ENCODE peak calls at places on chromosomes 4 and X, in four cellular contexts. Y, N, Z and R are unnamed samples.
A peak's percentile ranks its signal among the peaks of the same experiment; 100 is the strongest.

GRCh38 chrX:17355976-17356375 is 19.0 kb upstream of the NHS start:
- DNase-seq in Y (no peak), N (no peak), Z (no peak), R (no peak)

GRCh38 chr4:109816082-109816442 is 500 bp downstream of the GAR1 start:
- DNase-seq in Y (no peak), N (peak; percentile 26), Z (no peak), R (no peak)

GRCh38 chrX:109600114-109600710 is 24.8 kb downstream of the KCNE5 start:
- DNase-seq in Y (no peak), N (no peak), Z (no peak), R (peak; percentile 10)

GRCh38 chrX:2317527-2318055 is 183.2 kb downstream of the DHRSX start:
- DNase-seq in Y (no peak), N (no peak), Z (no peak), R (no peak)

GRCh38 chrX:80879916-80880315 is 70.2 kb upstream of the BRWD3 start:
- DNase-seq in Y (no peak), N (no peak), Z (no peak), R (peak; percentile 2)

GRCh38 chr4:57966987-57967760 is 857.0 kb upstream of the IGFBP7 start:
- DNase-seq in Y (no peak), N (no peak), Z (no peak), R (no peak)

GRCh38 chr4:174144081-174144480 is 139.4 kb downstream of the FBXO8 start:
- DNase-seq in Y (no peak), N (no peak), Z (no peak), R (no peak)

GRCh38 chrX:120790118-120790517 is 85.5 kb downstream of the CT47B1 start:
- DNase-seq in Y (peak; percentile 51), N (peak; percentile 12), Z (peak; percentile 82), R (peak; percentile 91)

GRCh38 chr4:17189322-17189721 is 290.9 kb upstream of the LDB2 start:
- DNase-seq in Y (peak; percentile 41), N (no peak), Z (peak; percentile 42), R (peak; percentile 86)

GRCh38 chrX:13270360-13270759 is 49.5 kb downstream of the ATXN3L start:
- DNase-seq in Y (no peak), N (no peak), Z (no peak), R (no peak)

GRCh38 chrX:37993857-37994619 is 12.3 kb upstream of the SYTL5 start:
- DNase-seq in Y (no peak), N (peak; percentile 68), Z (no peak), R (no peak)

GRCh38 chrX:153474718-153475117 is 4.3 kb upstream of the HAUS7 start:
- DNase-seq in Y (peak; percentile 77), N (peak; percentile 26), Z (peak; percentile 18), R (peak; percentile 52)

GRCh38 chr4:153438916-153439756 is 27.0 kb upstream of the TMEM131L start:
- DNase-seq in Y (no peak), N (no peak), Z (no peak), R (no peak)

GRCh38 chrX:120456973-120457372 is 12.1 kb downstream of the LAMP2 start:
- DNase-seq in Y (no peak), N (no peak), Z (no peak), R (peak; percentile 41)

GRCh38 chrX:108087792-108088191 is 3.5 kb downstream of the PSMD10 start:
- DNase-seq in Y (no peak), N (no peak), Z (no peak), R (no peak)

GRCh38 chr4:147755567-147756295 is 23.8 kb downstream of the ARHGAP10 start:
- DNase-seq in Y (no peak), N (no peak), Z (no peak), R (peak; percentile 86)

GRCh38 chr4:165600959-165601674 is 222.3 kb downstream of the CPE start:
- DNase-seq in Y (no peak), N (no peak), Z (peak; percentile 32), R (no peak)

GRCh38 chrX:44306336-44306735 is 37.1 kb downstream of the EFHC2 start:
- DNase-seq in Y (no peak), N (peak; percentile 26), Z (peak; percentile 63), R (peak; percentile 1)

GRCh38 chrX:72478853-72479252 is 93.8 kb downstream of the HDAC8 start:
- DNase-seq in Y (no peak), N (no peak), Z (no peak), R (no peak)

GRCh38 chr4:83231620-83232056 is 53.0 kb downstream of the COQ2 start:
- DNase-seq in Y (no peak), N (no peak), Z (no peak), R (no peak)

GRCh38 chrX:150324035-150324728 is 38.9 kb upstream of the MAMLD1 start:
- DNase-seq in Y (no peak), N (no peak), Z (peak; percentile 49), R (peak; percentile 83)

GRCh38 chr4:71184195-71184781 is 154.5 kb upstream of the SLC4A4 start:
- DNase-seq in Y (peak; percentile 26), N (peak; percentile 68), Z (peak; percentile 55), R (peak; percentile 79)

GRCh38 chr4:986428-986948 is 356 bp upstream of the IDUA start:
- DNase-seq in Y (no peak), N (no peak), Z (no peak), R (peak; percentile 27)

GRCh38 chrX:111131572-111131971 is 35.6 kb downstream of the PAK3 start:
- DNase-seq in Y (no peak), N (no peak), Z (no peak), R (no peak)

GRCh38 chrX:131762802-131763234 is 218.9 kb downstream of the OR13H1 start:
- DNase-seq in Y (peak; percentile 65), N (peak; percentile 61), Z (peak; percentile 79), R (peak; percentile 92)

GRCh38 chr4:23163649-23164436 is 471.1 kb downstream of the GBA3 start:
- DNase-seq in Y (no peak), N (no peak), Z (no peak), R (no peak)

GRCh38 chr4:173522160-173522873 is 7.7 kb downstream of the HAND2 start:
- DNase-seq in Y (peak; percentile 92), N (peak; percentile 71), Z (peak; percentile 88), R (peak; percentile 96)

GRCh38 chr4:113574636-113575103 is 186.9 kb downstream of the CAMK2D start:
- DNase-seq in Y (no peak), N (no peak), Z (peak; percentile 89), R (peak; percentile 88)

GRCh38 chrX:119790977-119791436 is 423 bp downstream of the RPL39 start:
- DNase-seq in Y (no peak), N (peak; percentile 27), Z (peak; percentile 36), R (peak; percentile 49)

GRCh38 chr4:153790962-153791551 is 2.2 kb upstream of the SFRP2 start:
- DNase-seq in Y (no peak), N (no peak), Z (no peak), R (no peak)

GRCh38 chrX:32524385-32524784 is 687.0 kb downstream of the DMD start:
- DNase-seq in Y (no peak), N (no peak), Z (no peak), R (no peak)

GRCh38 chrX:49129427-49129826 is 5.9 kb upstream of the GPKOW start:
- DNase-seq in Y (no peak), N (no peak), Z (no peak), R (no peak)

GRCh38 chr4:157221895-157222763 is 1.6 kb downstream of the GRIA2 start:
- DNase-seq in Y (peak; percentile 52), N (no peak), Z (peak; percentile 34), R (peak; percentile 2)

GRCh38 chrX:148722966-148723365 is 222.5 kb downstream of the AFF2 start:
- DNase-seq in Y (no peak), N (no peak), Z (no peak), R (no peak)

DNA sequence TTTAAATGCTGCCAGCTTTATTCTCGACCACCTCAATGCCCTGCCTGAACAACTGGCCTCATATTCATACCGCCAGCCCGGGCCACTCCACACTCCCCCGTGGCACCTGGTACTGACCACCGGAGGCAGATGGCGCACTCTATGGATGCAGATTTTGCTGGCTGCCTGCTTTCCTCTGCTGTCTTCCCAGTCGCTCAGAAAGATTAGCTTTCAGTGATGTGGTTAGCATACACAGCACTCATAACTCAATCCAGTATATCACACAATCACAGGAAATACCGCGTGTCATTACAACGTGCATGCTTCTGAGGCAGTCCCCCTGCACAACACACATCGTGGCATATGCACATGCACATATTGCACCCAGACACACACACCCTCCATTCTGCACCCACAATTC is 147.2 kb upstream of the BCOR start:
- DNase-seq in Y (no peak), N (no peak), Z (no peak), R (peak; percentile 81)
- TF ChIP-seq CTCF in Y (no peak), N (no peak), Z (peak; percentile 19), R (peak; percentile 10)

DNA sequence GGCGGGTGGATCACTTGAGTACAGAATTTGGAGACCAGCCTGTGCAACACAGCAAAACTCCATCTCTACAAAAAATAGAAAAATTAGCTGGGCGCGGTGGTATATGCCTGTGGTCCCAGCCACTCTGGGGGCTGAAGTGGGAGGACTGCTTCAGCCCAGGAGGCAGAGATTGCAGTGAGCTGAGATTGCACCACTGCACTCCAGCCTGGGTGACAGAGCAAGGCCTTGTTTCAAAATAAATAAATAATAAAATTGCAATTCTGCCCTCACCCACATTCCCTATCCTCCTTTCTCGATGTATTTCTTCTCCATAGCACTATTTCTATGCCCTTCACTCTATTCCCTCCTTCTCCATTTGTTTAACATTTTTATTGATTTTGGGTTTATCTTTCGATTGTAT is 8.7 kb upstream of the SLAIN2 start:
- DNase-seq in Y (no peak), N (no peak), Z (no peak), R (no peak)
- H3K4me3 ChIP-seq in Y (no peak overlapping the region), N (no peak overlapping the region), Z (no peak overlapping the region), R (no peak overlapping the region)

DNA sequence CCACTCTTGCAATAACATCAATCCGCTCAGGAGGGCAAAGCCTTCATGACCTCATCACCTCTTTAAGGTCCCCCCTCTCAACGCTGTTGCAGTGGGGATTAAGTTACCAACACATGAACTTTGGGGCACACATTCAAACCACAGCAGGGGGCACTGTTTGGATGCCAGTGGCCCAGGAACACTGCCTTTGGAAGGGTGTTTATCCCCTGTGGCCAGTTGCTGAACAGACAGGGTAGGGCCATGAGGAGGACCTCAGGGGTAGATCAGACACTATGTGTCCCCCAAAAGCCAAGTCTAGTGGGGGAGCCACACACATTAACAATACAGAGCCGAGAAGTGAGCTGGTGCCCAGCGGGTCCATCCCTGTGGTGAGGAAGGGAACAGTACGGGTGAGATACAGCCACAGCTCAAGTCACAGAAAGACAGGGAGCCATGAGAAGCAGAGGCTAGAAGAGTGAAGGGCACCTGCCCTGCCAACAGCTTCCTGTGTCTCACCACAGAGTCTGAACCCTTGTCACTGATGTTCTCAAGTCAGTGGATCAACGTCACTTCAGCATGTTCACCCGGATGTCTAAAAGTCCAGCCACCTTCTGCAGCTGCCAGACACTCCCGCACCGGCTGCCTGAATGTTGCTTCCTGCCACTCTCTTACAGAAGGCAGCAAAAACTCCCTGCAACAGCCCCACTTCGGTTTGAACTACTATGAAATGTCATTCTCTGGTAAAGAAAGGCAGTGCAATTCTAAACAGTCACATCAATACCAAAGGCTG is 19.9 kb upstream of the MXD4 start:
- DNase-seq in Y (no peak), N (peak; percentile 63), Z (no peak), R (no peak)
- TF ChIP-seq CTCF in Y (no peak), N (no peak), Z (no peak), R (no peak)

GRCh38 chrX:53282313-53282712 is 929 bp upstream of the IQSEC2 start:
- DNase-seq in Y (peak; percentile 45), N (no peak), Z (peak; percentile 49), R (no peak)

GRCh38 chrX:53280703-53281320 is 572 bp downstream of the IQSEC2 start:
- DNase-seq in Y (peak; percentile 76), N (peak; percentile 38), Z (no peak), R (peak; percentile 48)

GRCh38 chrX:53281321-53281822 is at the start of gene IQSEC2:
- DNase-seq in Y (peak; percentile 92), N (peak; percentile 89), Z (peak; percentile 94), R (peak; percentile 76)

GRCh38 chrX:53280316-53280702 is 1.1 kb downstream of the IQSEC2 start:
- DNase-seq in Y (no peak), N (no peak), Z (no peak), R (no peak)

GRCh38 chrX:53279296-53280237 is 1.8 kb downstream of the IQSEC2 start:
- DNase-seq in Y (no peak), N (peak; percentile 33), Z (peak; percentile 25), R (no peak)
- H3K4me3 ChIP-seq in Y (peak overlapping the region; percentile 37), N (no peak overlapping the region), Z (peak overlapping the region; percentile 6), R (no peak overlapping the region)